ENCODE peak calls at places on chromosomes 2 and 18, in five cellular contexts. O is SJSA1; C is central memory CD4-positive, alpha-beta T cell; J is NCI-H146; V is AG10803. B is an unnamed sample.

GRCh38 chr2:190746971-190747761 is 98.3 kb downstream of the NAB1 start:
- DNase-seq in O (no peak), C (no peak), J (no peak), V (peak), B (no peak)

GRCh38 chr2:190504912-190505311 is 29.6 kb downstream of the NEMP2 start:
- DNase-seq in O (no peak), C (no peak), J (no peak), V (no peak), B (no peak)

GRCh38 chr2:84908948-84909713 is 3.7 kb downstream of the TMSB10 start:
- DNase-seq in O (no peak), C (peak), J (no peak), V (no peak), B (no peak)

GRCh38 chr2:237092920-237093781 is 7.5 kb downstream of the COPS8 start:
- DNase-seq in O (peak), C (no peak), J (peak), V (peak), B (no peak)

GRCh38 chr2:12543452-12544220 is 173.1 kb upstream of the TRIB2 start:
- DNase-seq in O (no peak), C (no peak), J (no peak), V (peak), B (peak)

GRCh38 chr2:26020214-26020613 is 13.7 kb upstream of the RAB10 start:
- DNase-seq in O (no peak), C (no peak), J (no peak), V (no peak), B (no peak)

GRCh38 chr2:174172802-174173355 is 75.5 kb downstream of the OLA1 start:
- DNase-seq in O (no peak), C (no peak), J (no peak), V (no peak), B (no peak)

GRCh38 chr2:12556762-12557161 is 160.0 kb upstream of the TRIB2 start:
- DNase-seq in O (peak), C (no peak), J (no peak), V (peak), B (no peak)

GRCh38 chr2:58992062-58992736 is 751.1 kb upstream of the FANCL start:
- DNase-seq in O (no peak), C (no peak), J (peak), V (no peak), B (no peak)

GRCh38 chr2:157788201-157788600 is 87.9 kb downstream of the ACVR1 start:
- DNase-seq in O (no peak), C (no peak), J (no peak), V (no peak), B (no peak)

GRCh38 chr2:234823877-234824376 is 127.9 kb upstream of the SH3BP4 start:
- DNase-seq in O (peak), C (no peak), J (no peak), V (peak), B (peak)

GRCh38 chr18:34864836-34865497 is 154.9 kb downstream of the DTNA start:
- DNase-seq in O (no peak), C (no peak), J (no peak), V (no peak), B (no peak)

GRCh38 chr18:75063615-75064512 is 145.1 kb downstream of the PTGR3 start:
- DNase-seq in O (no peak), C (no peak), J (no peak), V (no peak), B (no peak)

GRCh38 chr18:12886498-12887126 is 2.6 kb upstream of the PTPN2 start:
- DNase-seq in O (no peak), C (no peak), J (peak), V (peak), B (no peak)

GRCh38 chr2:66574701-66575624 is 140.0 kb downstream of the MEIS1 start:
- DNase-seq in O (peak), C (no peak), J (peak), V (peak), B (peak)

GRCh38 chr2:120913972-120914838 is 178.5 kb downstream of the GLI2 start:
- DNase-seq in O (no peak), C (no peak), J (no peak), V (no peak), B (no peak)

GRCh38 chr18:5195656-5196055 is 1.4 kb downstream of the AKAIN1 start:
- DNase-seq in O (no peak), C (no peak), J (peak), V (no peak), B (no peak)

GRCh38 chr2:12048551-12048950 is 302.1 kb downstream of the LPIN1 start:
- DNase-seq in O (no peak), C (no peak), J (no peak), V (no peak), B (no peak)

GRCh38 chr18:74342416-74343043 is 26.9 kb downstream of the C18orf63 start:
- DNase-seq in O (peak), C (peak), J (peak), V (peak), B (peak)

GRCh38 chr2:230234845-230235244 is 9.3 kb downstream of the SP140 start:
- DNase-seq in O (peak), C (no peak), J (no peak), V (no peak), B (no peak)

GRCh38 chr2:179344280-179344961 is 79.8 kb upstream of the SESTD1 start:
- DNase-seq in O (no peak), C (no peak), J (no peak), V (peak), B (no peak)

GRCh38 chr2:17915811-17916523 is 37.5 kb downstream of the KCNS3 start:
- DNase-seq in O (no peak), C (no peak), J (no peak), V (peak), B (peak)

GRCh38 chr2:140117371-140117770 is 1337.2 kb upstream of the NXPH2 start:
- DNase-seq in O (no peak), C (no peak), J (no peak), V (no peak), B (peak)

GRCh38 chr18:31680836-31681568 is 3.4 kb downstream of the B4GALT6 start:
- DNase-seq in O (no peak), C (no peak), J (peak), V (no peak), B (no peak)

GRCh38 chr2:235570966-235571692 is 77.3 kb downstream of the AGAP1 start:
- DNase-seq in O (no peak), C (no peak), J (no peak), V (no peak), B (peak)

GRCh38 chr2:197197808-197198409 is 112.7 kb downstream of the ANKRD44 start:
- DNase-seq in O (no peak), C (peak), J (no peak), V (no peak), B (no peak)

GRCh38 chr2:241445426-241445825 is 63.0 kb downstream of the STK25 start:
- DNase-seq in O (no peak), C (no peak), J (peak), V (no peak), B (no peak)

GRCh38 chr2:23426284-23426905 is 41.4 kb downstream of the KLHL29 start:
- DNase-seq in O (no peak), C (no peak), J (peak), V (peak), B (no peak)

GRCh38 chr2:172219201-172219600 is 116.5 kb upstream of the DLX2 start:
- DNase-seq in O (no peak), C (no peak), J (no peak), V (no peak), B (no peak)